ENCODE peak calls at places on chromosomes 6 and 20, in four cellular contexts. O is left ventricle myocardium inferior, J is SJSA1, C is epithelial cell of esophagus. E is an unnamed sample.

GRCh38 chr6:74320076-74320475 is 624.1 kb downstream of the CD109 start:
- DNase-seq in O (no peak), J (no peak), C (no peak), E (no peak)

GRCh38 chr6:109095821-109096084 is 446 bp downstream of the CEP57L1 start:
- DNase-seq in O (no peak), J (no peak), C (no peak), E (no peak)

GRCh38 chr6:124989136-124989983 is 27.1 kb downstream of the RNF217 start:
- DNase-seq in O (no peak), J (no peak), C (no peak), E (no peak)

GRCh38 chr20:48207505-48207904 is 422.2 kb upstream of the SULF2 start:
- DNase-seq in O (no peak), J (no peak), C (no peak), E (no peak)

GRCh38 chr6:79127660-79128059 is 49.6 kb upstream of the PHIP start:
- DNase-seq in O (no peak), J (no peak), C (no peak), E (no peak)

GRCh38 chr6:25583099-25583498 is 68.9 kb upstream of the SCGN start:
- DNase-seq in O (no peak), J (no peak), C (no peak), E (no peak)

GRCh38 chr20:2151805-2152727 is 50.4 kb downstream of the STK35 start:
- DNase-seq in O (no peak), J (no peak), C (peak; percentile 84), E (no peak)

GRCh38 chr20:8808180-8808535 is 260.7 kb upstream of the PLCB4 start:
- DNase-seq in O (no peak), J (no peak), C (no peak), E (no peak)

GRCh38 chr20:8363970-8364733 is 232.1 kb downstream of the PLCB1 start:
- DNase-seq in O (no peak), J (no peak), C (no peak), E (no peak)

GRCh38 chr6:131651782-131652181 is 14.7 kb downstream of the ENPP3 start:
- DNase-seq in O (no peak), J (no peak), C (no peak), E (no peak)

GRCh38 chr6:34679552-34680255 is 16.9 kb downstream of the ILRUN start:
- DNase-seq in O (no peak), J (no peak), C (no peak), E (no peak)

E was measured in SW 1271.